ENCODE peak calls at places on chromosomes 12 and 14, in nine cellular contexts. W, T, N, P, U, C, F, J and X are unnamed samples.

GRCh38 chr14:74892745-74893144 is 11.0 kb downstream of the DLST start:
- DNase-seq in W (no peak), U (no peak), N (no peak), J (no peak), P (no peak), F (no peak), C (no peak), T (no peak), X (no peak)

GRCh38 chr12:2893007-2893406 is 2.3 kb downstream of the TULP3 start:
- DNase-seq in F (peak), P (no peak), U (peak), W (no peak), T (peak), N (no peak), J (no peak), C (no peak), X (no peak)

GRCh38 chr12:85580562-85581168 is 255.5 kb downstream of the RASSF9 start:
- DNase-seq in U (no peak), C (no peak), W (peak), T (no peak), F (no peak), N (no peak), P (peak), J (no peak), X (no peak)

GRCh38 chr12:59396519-59396918 is 199.3 kb upstream of the SLC16A7 start:
- DNase-seq in J (no peak), N (no peak), P (no peak), U (no peak), T (no peak), C (no peak), W (no peak), F (no peak), X (no peak)

GRCh38 chr12:127819066-127819465 is 447.9 kb upstream of the TMEM132C start:
- DNase-seq in P (no peak), U (no peak), N (no peak), T (no peak), W (no peak), F (no peak), J (no peak), C (no peak), X (no peak)

GRCh38 chr12:84508325-84508861 is 404.2 kb downstream of the SLC6A15 start:
- DNase-seq in W (no peak), C (no peak), J (no peak), N (no peak), F (peak), T (peak), U (no peak), P (peak), X (peak)

GRCh38 chr12:98352218-98352811 is 163.1 kb upstream of the TMPO start:
- DNase-seq in C (no peak), F (peak), T (peak), P (peak), W (peak), U (no peak), N (no peak), J (no peak), X (no peak)

GRCh38 chr12:105831372-105831771 is 307.4 kb downstream of the NUAK1 start:
- DNase-seq in T (no peak), U (no peak), F (no peak), W (no peak), P (no peak), J (no peak), C (no peak), N (no peak), X (no peak)

GRCh38 chr14:36538051-36538450 is 18.0 kb upstream of the NKX2-1 start:
- DNase-seq in F (no peak), U (no peak), W (no peak), T (no peak), J (no peak), N (no peak), C (no peak), P (no peak), X (no peak)

GRCh38 chr12:42023733-42024494 is 120.8 kb downstream of the GXYLT1 start:
- DNase-seq in P (peak), T (peak), C (peak), N (peak), J (peak), W (peak), F (peak), U (peak), X (peak)

GRCh38 chr12:13347241-13348043 is 150.9 kb downstream of the EMP1 start:
- DNase-seq in N (no peak), F (peak), J (no peak), U (peak), P (peak), W (no peak), C (no peak), T (peak), X (no peak)

GRCh38 chr12:108066583-108067234 is 62.4 kb upstream of the WSCD2 start:
- DNase-seq in U (no peak), P (no peak), J (no peak), W (no peak), F (peak), N (no peak), C (no peak), T (no peak), X (no peak)

GRCh38 chr12:116319851-116320621 is 42.5 kb upstream of the MED13L start:
- DNase-seq in C (peak), N (no peak), J (no peak), W (peak), U (peak), P (peak), F (no peak), T (peak), X (no peak)